ENCODE peak calls at places on chromosome 22, in six cellular contexts. J is Peyer's patch; P is right lobe of liver; R is ureter; S is left lung; K is stimulated activated CD4-positive, alpha-beta T cell treated with anti-CD3 and anti-CD28 coated beads, TNF-alpha, amount 100 ng/mL, for 4 hours. L is an unnamed sample.

GRCh38 chr22:28332410-28332809 is 347.2 kb downstream of the TTC28 start:
- DNase-seq in P (no peak), S (no peak), K (no peak), J (no peak), R (no peak), L (no peak)

GRCh38 chr22:46815896-46816721 is 53.7 kb downstream of the TBC1D22A start:
- DNase-seq in S (peak; percentile 75), J (no peak), P (peak; percentile 84), R (no peak), K (no peak), L (no peak)

GRCh38 chr22:29031236-29031982 is 30.2 kb downstream of the C22orf31 start:
- DNase-seq in J (peak; percentile 62), K (no peak), P (peak; percentile 61), R (peak; percentile 64), S (peak; percentile 81), L (no peak)

GRCh38 chr22:48438791-48439559 is 1388.7 kb downstream of the BRD1 start:
- DNase-seq in K (no peak), J (no peak), S (peak; percentile 54), R (no peak), P (peak; percentile 21), L (no peak)

GRCh38 chr22:41857160-41857859 is 24.4 kb downstream of the SREBF2 start:
- DNase-seq in K (peak; percentile 63), P (no peak), R (no peak), S (no peak), J (peak; percentile 79), L (peak; percentile 59)

GRCh38 chr22:31833930-31834329 is 80.1 kb downstream of the DEPDC5 start:
- DNase-seq in P (no peak), K (no peak), S (no peak), R (no peak), J (no peak), L (no peak)

GRCh38 chr22:41844513-41844912 is 11.6 kb downstream of the SREBF2 start:
- DNase-seq in R (peak; percentile 81), S (no peak), K (no peak), P (no peak), J (no peak), L (no peak)

GRCh38 chr22:41491379-41492100 is 22.6 kb downstream of the ACO2 start:
- DNase-seq in J (no peak), S (no peak), R (no peak), P (no peak), K (no peak), L (no peak)

GRCh38 chr22:37287550-37287951 is 5.2 kb downstream of the CYTH4 start:
- DNase-seq in S (no peak), R (no peak), K (no peak), J (no peak), P (no peak), L (no peak)

GRCh38 chr22:41197046-41197807 is 7.9 kb upstream of the L3MBTL2 start:
- DNase-seq in P (peak; percentile 92), J (peak; percentile 92), S (peak; percentile 95), K (peak; percentile 75), R (peak; percentile 81), L (peak; percentile 70)

GRCh38 chr22:39352301-39352867 is 2.6 kb downstream of the SYNGR1 start:
- DNase-seq in R (no peak), K (no peak), P (no peak), S (no peak), J (no peak), L (no peak)

GRCh38 chr22:39448205-39449054 is 8.4 kb upstream of the MGAT3 start:
- DNase-seq in P (no peak), R (peak; percentile 85), J (peak; percentile 58), K (no peak), S (no peak), L (no peak)

L was measured in activated naive CD8-positive, alpha-beta T cell treated with anti-CD3 and anti-CD28 coated beads, Interleukin-2, amount 50 U/mL, for 16 hours.